ENCODE peak calls at places on chromosomes 12 and 14, in seven cellular contexts. K is stimulated activated CD4-positive, alpha-beta T cell treated with anti-CD3 and anti-CD28 coated beads, TNF-alpha, amount 100 ng/mL, for 4 hours; P is left cardiac atrium; N is SW 1271; E is activated T-cell treated with anti-CD3 and anti-CD28 coated beads for 48 hours; D is central memory CD8-positive, alpha-beta T cell; Q is PC-3. W is an unnamed sample.

GRCh38 chr12:46442239-46442638 is 69.7 kb upstream of the SLC38A2 start:
- DNase-seq in K (no peak), P (no peak), N (no peak), E (no peak), D (no peak), Q (peak; percentile 64), W (no peak)

GRCh38 chr12:120658286-120659150 is 18.1 kb downstream of the CABP1 start:
- DNase-seq in K (no peak), P (no peak), N (no peak), E (no peak), D (no peak), Q (no peak), W (no peak)

GRCh38 chr12:70842136-70842535 is 78.4 kb downstream of the PTPRR start:
- DNase-seq in K (no peak), P (no peak), N (no peak), E (no peak), D (no peak), Q (peak; percentile 87), W (no peak)

GRCh38 chr12:123928274-123928865 is 44.3 kb downstream of the CCDC92 start:
- DNase-seq in K (no peak), P (no peak), N (no peak), E (no peak), D (no peak), Q (no peak), W (no peak)

GRCh38 chr14:74661726-74662450 is 49.9 kb upstream of the LTBP2 start:
- DNase-seq in K (no peak), P (peak; percentile 63), N (no peak), E (no peak), D (no peak), Q (no peak), W (no peak)

GRCh38 chr12:68290126-68290525 is 36.7 kb upstream of the IL22 start:
- DNase-seq in K (peak; percentile 11), P (no peak), N (no peak), E (no peak), D (no peak), Q (no peak), W (peak; percentile 17)

GRCh38 chr12:88235183-88235833 is 93.2 kb downstream of the TMTC3 start:
- DNase-seq in K (no peak), P (no peak), N (no peak), E (no peak), D (no peak), Q (no peak), W (no peak)

GRCh38 chr14:21300892-21301291 is 21.0 kb downstream of the RPGRIP1 start:
- DNase-seq in K (no peak), P (peak; percentile 29), N (no peak), E (peak; percentile 18), D (no peak), Q (no peak), W (no peak)

GRCh38 chr12:47803196-47803875 is 16.4 kb downstream of the HDAC7 start:
- DNase-seq in K (no peak), P (no peak), N (no peak), E (no peak), D (no peak), Q (no peak), W (no peak)

GRCh38 chr12:83181074-83181473 is 494.4 kb downstream of the TMTC2 start:
- DNase-seq in K (no peak), P (no peak), N (no peak), E (no peak), D (no peak), Q (no peak), W (no peak)

GRCh38 chr14:105399441-105399775 is 1.1 kb downstream of the TEX22 start:
- DNase-seq in K (no peak), P (no peak), N (no peak), E (no peak), D (no peak), Q (no peak), W (no peak)

GRCh38 chr12:94717112-94717511 is 66.8 kb upstream of the TMCC3 start:
- DNase-seq in K (no peak), P (no peak), N (no peak), E (no peak), D (no peak), Q (no peak), W (no peak)

GRCh38 chr14:71143391-71144290 is 236.4 kb downstream of the PCNX1 start:
- DNase-seq in K (peak; percentile 5), P (no peak), N (no peak), E (peak; percentile 44), D (peak; percentile 39), Q (peak; percentile 99), W (no peak)